ENCODE peak calls at places on chromosomes 5 and 9, in four cellular contexts. One of them, this sample, is unnamed.

GRCh38 chr9:18405240-18405639 is 68.7 kb upstream of the ADAMTSL1 start:
- DNase-seq in transverse colon: no peak
- DNase-seq in GM12865: no peak
- DNase-seq in WTC11: no peak
- DNase-seq in this sample: no peak

GRCh38 chr9:88993327-88993726 is 2.1 kb downstream of the S1PR3 start:
- DNase-seq in WTC11: no peak
- DNase-seq in transverse colon: no peak
- DNase-seq in GM12865: no peak
- DNase-seq in this sample: no peak

GRCh38 chr9:94610181-94610591 is 16.6 kb upstream of the FBP2 start:
- DNase-seq in WTC11: no peak
- DNase-seq in transverse colon: no peak
- DNase-seq in GM12865: no peak
- DNase-seq in this sample: no peak

GRCh38 chr5:59142927-59143326 is 560.1 kb downstream of the RAB3C start:
- DNase-seq in GM12865: no peak
- DNase-seq in WTC11: no peak
- DNase-seq in transverse colon: no peak
- DNase-seq in this sample: no peak

GRCh38 chr5:58985311-58985710 is 402.4 kb downstream of the RAB3C start:
- DNase-seq in GM12865: no peak
- DNase-seq in WTC11: no peak
- DNase-seq in transverse colon: no peak
- DNase-seq in this sample: no peak

GRCh38 chr9:115400801-115401200 is 282.8 kb upstream of the TNC start:
- DNase-seq in GM12865: no peak
- DNase-seq in WTC11: no peak
- DNase-seq in transverse colon: no peak
- DNase-seq in this sample: no peak

GRCh38 chr5:17802256-17802655 is 168.0 kb downstream of the TAF11L14 start:
- DNase-seq in GM12865: no peak
- DNase-seq in transverse colon: no peak
- DNase-seq in WTC11: peak
- DNase-seq in this sample: no peak

GRCh38 chr9:79014929-79015699 is 556.7 kb upstream of the TLE4 start:
- DNase-seq in transverse colon: no peak
- DNase-seq in WTC11: no peak
- DNase-seq in GM12865: no peak
- DNase-seq in this sample: no peak

GRCh38 chr5:122415481-122416120 is 103.6 kb downstream of the SNCAIP start:
- DNase-seq in transverse colon: peak
- DNase-seq in WTC11: peak
- DNase-seq in GM12865: peak
- DNase-seq in this sample: peak

GRCh38 chr5:987761-988160 is 20.8 kb upstream of the NKD2 start:
- DNase-seq in WTC11: no peak
- DNase-seq in GM12865: no peak
- DNase-seq in transverse colon: no peak
- DNase-seq in this sample: no peak
- TF ChIP-seq CTCF in WTC11: no peak
- TF ChIP-seq CTCF in GM12865: no peak
- TF ChIP-seq CTCF in transverse colon: no peak
- TF ChIP-seq CTCF in this sample: no peak

DNA sequence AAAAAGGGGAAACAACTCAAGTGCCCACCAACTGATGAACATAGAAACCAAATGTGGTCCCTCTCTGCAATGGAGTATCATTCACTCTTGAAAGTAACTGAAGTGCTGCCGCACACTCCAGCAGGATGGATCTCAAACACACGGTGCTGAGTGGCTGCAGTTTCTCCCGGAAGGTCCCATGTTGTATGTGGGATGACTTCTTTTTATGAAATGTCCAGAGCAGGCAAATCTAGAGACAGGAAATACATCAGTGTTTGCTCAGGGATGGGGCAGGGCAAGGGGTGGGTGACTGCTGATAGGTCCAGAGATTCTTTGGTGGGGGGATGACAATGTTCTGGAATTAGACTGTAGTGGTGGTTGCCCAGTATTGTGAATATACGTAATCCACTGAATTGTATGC is 89.9 kb upstream of the ADAMTS2 start:
- DNase-seq in WTC11: no peak
- DNase-seq in GM12865: no peak
- DNase-seq in transverse colon: no peak
- DNase-seq in this sample: no peak
- TF ChIP-seq CTCF in WTC11: no peak
- TF ChIP-seq CTCF in GM12865: no peak
- TF ChIP-seq CTCF in transverse colon: no peak
- TF ChIP-seq CTCF in this sample: no peak

GRCh38 chr9:36969216-36969771 is 64.8 kb downstream of the PAX5 start:
- DNase-seq in GM12865: no peak
- DNase-seq in WTC11: peak
- DNase-seq in transverse colon: no peak
- DNase-seq in this sample: no peak
- TF ChIP-seq CTCF in GM12865: no peak
- TF ChIP-seq CTCF in WTC11: peak
- TF ChIP-seq CTCF in transverse colon: no peak
- TF ChIP-seq CTCF in this sample: no peak

GRCh38 chr9:135500525-135501260 is at the start of gene MRPS2:
- DNase-seq in WTC11: peak
- DNase-seq in transverse colon: peak
- DNase-seq in GM12865: peak
- DNase-seq in this sample: peak
- TF ChIP-seq CTCF in WTC11: peak
- TF ChIP-seq CTCF in transverse colon: peak
- TF ChIP-seq CTCF in GM12865: peak
- TF ChIP-seq CTCF in this sample: peak

DNA sequence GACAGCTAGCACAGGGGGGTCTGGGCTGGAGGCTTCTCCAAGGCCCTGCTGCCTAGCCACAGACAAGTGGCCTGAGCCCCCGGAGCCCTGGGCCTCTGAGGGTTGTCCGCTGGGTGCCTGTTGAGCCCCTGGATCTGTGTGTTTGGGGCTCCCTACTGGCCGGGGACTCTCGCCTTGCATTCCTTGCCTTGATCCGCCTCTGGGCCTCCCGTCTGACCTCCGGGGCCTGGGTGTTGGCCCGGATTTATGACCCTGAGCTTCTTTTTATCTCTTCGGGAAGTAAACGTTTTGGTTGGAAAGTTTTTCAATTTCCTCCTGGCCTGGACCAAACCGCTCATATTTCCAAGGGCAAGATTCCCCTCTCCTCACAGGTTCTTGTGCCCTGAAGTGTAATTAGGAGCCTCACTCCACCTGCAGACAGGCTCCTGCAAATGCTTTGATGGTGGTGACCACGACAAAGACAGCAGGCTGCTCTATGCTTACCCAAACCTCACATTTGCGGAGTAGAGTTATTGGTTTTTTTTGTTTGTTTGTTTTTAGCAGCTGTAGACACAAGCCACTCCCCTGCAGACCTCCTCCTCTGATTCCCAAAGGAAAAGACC is 69.2 kb upstream of the EGFLAM start:
- DNase-seq in WTC11: no peak
- DNase-seq in GM12865: no peak
- DNase-seq in transverse colon: no peak
- DNase-seq in this sample: no peak
- TF ChIP-seq CTCF in WTC11: no peak
- TF ChIP-seq CTCF in GM12865: no peak
- TF ChIP-seq CTCF in transverse colon: no peak
- TF ChIP-seq CTCF in this sample: no peak

GRCh38 chr5:171610053-171610452 is 175.6 kb upstream of the SMIM23 start:
- DNase-seq in WTC11: no peak
- DNase-seq in transverse colon: no peak
- DNase-seq in GM12865: no peak
- DNase-seq in this sample: no peak

GRCh38 chr5:171607863-171608262 is 177.8 kb upstream of the SMIM23 start:
- DNase-seq in transverse colon: no peak
- DNase-seq in GM12865: no peak
- DNase-seq in WTC11: no peak
- DNase-seq in this sample: no peak

GRCh38 chr5:171604195-171604594 is 181.4 kb upstream of the SMIM23 start:
- DNase-seq in GM12865: no peak
- DNase-seq in transverse colon: no peak
- DNase-seq in WTC11: no peak
- DNase-seq in this sample: no peak

GRCh38 chr5:171610686-171611085 is 174.9 kb upstream of the SMIM23 start:
- DNase-seq in GM12865: no peak
- DNase-seq in WTC11: no peak
- DNase-seq in transverse colon: no peak
- DNase-seq in this sample: no peak

GRCh38 chr5:171606414-171607024 is 179.1 kb upstream of the SMIM23 start:
- DNase-seq in WTC11: no peak
- DNase-seq in transverse colon: no peak
- DNase-seq in GM12865: peak
- DNase-seq in this sample: no peak
- TF ChIP-seq CTCF in WTC11: peak
- TF ChIP-seq CTCF in transverse colon: peak
- TF ChIP-seq CTCF in GM12865: peak
- TF ChIP-seq CTCF in this sample: no peak